ENCODE peak calls at places on chromosomes 13 and 19, in eight cellular contexts. One of them, this sample, is unnamed.

GRCh38 chr13:33264620-33264978 is 21.0 kb downstream of the STARD13 start:
- DNase-seq in CD4-positive, CD25-positive, alpha-beta regulatory T cell: no peak
- DNase-seq in suprapubic skin: no peak
- DNase-seq in PC-3: no peak
- DNase-seq in neural progenitor cell: no peak
- DNase-seq in heart right ventricle: no peak
- DNase-seq in A673: no peak
- DNase-seq in cardiac muscle cell: no peak
- DNase-seq in this sample: no peak

GRCh38 chr13:59447846-59448620 is 715.7 kb downstream of the DIAPH3 start:
- DNase-seq in CD4-positive, CD25-positive, alpha-beta regulatory T cell: no peak
- DNase-seq in suprapubic skin: no peak
- DNase-seq in PC-3: no peak
- DNase-seq in neural progenitor cell: peak
- DNase-seq in heart right ventricle: no peak
- DNase-seq in A673: no peak
- DNase-seq in cardiac muscle cell: peak
- DNase-seq in this sample: no peak

GRCh38 chr19:51398096-51398704 is 7.8 kb upstream of the C19orf84 start:
- DNase-seq in CD4-positive, CD25-positive, alpha-beta regulatory T cell: peak
- DNase-seq in suprapubic skin: no peak
- DNase-seq in PC-3: peak
- DNase-seq in neural progenitor cell: peak
- DNase-seq in heart right ventricle: no peak
- DNase-seq in A673: peak
- DNase-seq in cardiac muscle cell: peak
- DNase-seq in this sample: peak

GRCh38 chr13:26881154-26881553 is 120.6 kb upstream of the GPR12 start:
- DNase-seq in CD4-positive, CD25-positive, alpha-beta regulatory T cell: no peak
- DNase-seq in suprapubic skin: no peak
- DNase-seq in PC-3: peak
- DNase-seq in neural progenitor cell: no peak
- DNase-seq in heart right ventricle: no peak
- DNase-seq in A673: no peak
- DNase-seq in cardiac muscle cell: peak
- DNase-seq in this sample: no peak

GRCh38 chr13:22562116-22562515 is 618.7 kb upstream of the SGCG start:
- DNase-seq in CD4-positive, CD25-positive, alpha-beta regulatory T cell: no peak
- DNase-seq in suprapubic skin: no peak
- DNase-seq in PC-3: no peak
- DNase-seq in neural progenitor cell: no peak
- DNase-seq in heart right ventricle: no peak
- DNase-seq in A673: no peak
- DNase-seq in cardiac muscle cell: no peak
- DNase-seq in this sample: no peak

GRCh38 chr13:95404141-95404882 is 103.1 kb upstream of the ABCC4 start:
- DNase-seq in CD4-positive, CD25-positive, alpha-beta regulatory T cell: peak
- DNase-seq in suprapubic skin: peak
- DNase-seq in PC-3: peak
- DNase-seq in neural progenitor cell: peak
- DNase-seq in heart right ventricle: peak
- DNase-seq in A673: peak
- DNase-seq in cardiac muscle cell: peak
- DNase-seq in this sample: peak

GRCh38 chr13:44425041-44425814 is 51.6 kb downstream of the SERP2 start:
- DNase-seq in CD4-positive, CD25-positive, alpha-beta regulatory T cell: no peak
- DNase-seq in suprapubic skin: no peak
- DNase-seq in PC-3: no peak
- DNase-seq in neural progenitor cell: no peak
- DNase-seq in heart right ventricle: no peak
- DNase-seq in A673: no peak
- DNase-seq in cardiac muscle cell: no peak
- DNase-seq in this sample: no peak

GRCh38 chr13:111963031-111963430 is 103.9 kb upstream of the SOX1 start:
- DNase-seq in CD4-positive, CD25-positive, alpha-beta regulatory T cell: no peak
- DNase-seq in suprapubic skin: no peak
- DNase-seq in PC-3: no peak
- DNase-seq in neural progenitor cell: no peak
- DNase-seq in heart right ventricle: no peak
- DNase-seq in A673: no peak
- DNase-seq in cardiac muscle cell: no peak
- DNase-seq in this sample: no peak

GRCh38 chr19:52110780-52111179 is 15.2 kb upstream of the ZNF841 start:
- DNase-seq in CD4-positive, CD25-positive, alpha-beta regulatory T cell: no peak
- DNase-seq in suprapubic skin: no peak
- DNase-seq in PC-3: no peak
- DNase-seq in neural progenitor cell: no peak
- DNase-seq in heart right ventricle: no peak
- DNase-seq in A673: no peak
- DNase-seq in cardiac muscle cell: no peak
- DNase-seq in this sample: no peak

GRCh38 chr19:30441011-30441410 is 68.8 kb downstream of the ZNF536 start:
- DNase-seq in CD4-positive, CD25-positive, alpha-beta regulatory T cell: no peak
- DNase-seq in suprapubic skin: no peak
- DNase-seq in PC-3: no peak
- DNase-seq in neural progenitor cell: no peak
- DNase-seq in heart right ventricle: no peak
- DNase-seq in A673: no peak
- DNase-seq in cardiac muscle cell: no peak
- DNase-seq in this sample: no peak

GRCh38 chr19:17947815-17948473 is 15.1 kb downstream of the CCDC124 start:
- DNase-seq in CD4-positive, CD25-positive, alpha-beta regulatory T cell: peak
- DNase-seq in suprapubic skin: peak
- DNase-seq in PC-3: peak
- DNase-seq in neural progenitor cell: peak
- DNase-seq in heart right ventricle: peak
- DNase-seq in A673: peak
- DNase-seq in cardiac muscle cell: peak
- DNase-seq in this sample: peak

GRCh38 chr13:27080018-27080948 is 91.3 kb downstream of the USP12 start:
- DNase-seq in CD4-positive, CD25-positive, alpha-beta regulatory T cell: no peak
- DNase-seq in suprapubic skin: no peak
- DNase-seq in PC-3: no peak
- DNase-seq in neural progenitor cell: no peak
- DNase-seq in heart right ventricle: no peak
- DNase-seq in A673: no peak
- DNase-seq in cardiac muscle cell: no peak
- DNase-seq in this sample: no peak

GRCh38 chr19:19997656-19998268 is 41.5 kb downstream of the ZNF682 start:
- DNase-seq in CD4-positive, CD25-positive, alpha-beta regulatory T cell: peak
- DNase-seq in suprapubic skin: no peak
- DNase-seq in PC-3: no peak
- DNase-seq in neural progenitor cell: peak
- DNase-seq in heart right ventricle: peak
- DNase-seq in A673: peak
- DNase-seq in cardiac muscle cell: no peak
- DNase-seq in this sample: no peak

GRCh38 chr13:30354481-30355404 is 47.4 kb upstream of the KATNAL1 start:
- DNase-seq in CD4-positive, CD25-positive, alpha-beta regulatory T cell: no peak
- DNase-seq in suprapubic skin: no peak
- DNase-seq in PC-3: no peak
- DNase-seq in neural progenitor cell: no peak
- DNase-seq in heart right ventricle: no peak
- DNase-seq in A673: no peak
- DNase-seq in cardiac muscle cell: no peak
- DNase-seq in this sample: peak

DNA sequence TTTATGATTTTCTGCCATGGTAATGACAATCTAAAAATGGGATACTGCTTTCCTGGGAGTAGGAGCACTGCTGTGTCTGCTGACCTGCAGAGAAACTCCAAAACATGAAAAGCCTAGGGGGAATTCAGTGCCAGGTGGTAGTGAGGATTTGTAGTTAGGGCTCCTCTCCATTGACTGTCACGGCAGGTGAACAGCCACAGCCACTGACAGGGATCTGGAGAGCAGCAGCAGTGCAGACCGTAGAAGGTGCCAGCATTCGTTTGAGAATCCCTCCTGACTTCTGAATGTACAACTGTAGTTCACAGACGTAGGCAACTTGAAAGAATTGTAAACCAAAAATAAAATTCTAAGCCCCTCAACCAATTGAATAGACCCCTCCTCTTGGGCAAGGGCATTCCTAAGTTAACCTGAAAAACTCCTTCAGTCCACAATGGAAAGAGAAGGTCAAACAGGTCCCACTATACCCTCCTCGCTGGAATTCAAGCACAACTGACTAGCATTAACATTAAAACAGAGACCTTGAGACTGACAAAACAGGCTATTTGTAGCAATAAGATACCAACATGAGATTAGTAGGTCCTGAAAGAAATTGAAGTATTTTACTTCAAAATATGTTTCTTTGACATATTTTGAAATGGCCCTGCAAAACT is 1328.8 kb downstream of the OLFM4 start:
- DNase-seq in CD4-positive, CD25-positive, alpha-beta regulatory T cell: no peak
- DNase-seq in suprapubic skin: no peak
- DNase-seq in PC-3: no peak
- DNase-seq in neural progenitor cell: peak
- DNase-seq in heart right ventricle: no peak
- DNase-seq in A673: no peak
- DNase-seq in cardiac muscle cell: no peak
- DNase-seq in this sample: no peak
- H3K27ac ChIP-seq in CD4-positive, CD25-positive, alpha-beta regulatory T cell: no peak
- H3K27ac ChIP-seq in suprapubic skin: no peak
- H3K27ac ChIP-seq in PC-3: no peak
- H3K27ac ChIP-seq in neural progenitor cell: peak
- H3K27ac ChIP-seq in heart right ventricle: no peak
- H3K27ac ChIP-seq in A673: no peak
- H3K27ac ChIP-seq in cardiac muscle cell: no peak
- H3K27ac ChIP-seq in this sample: no peak

DNA sequence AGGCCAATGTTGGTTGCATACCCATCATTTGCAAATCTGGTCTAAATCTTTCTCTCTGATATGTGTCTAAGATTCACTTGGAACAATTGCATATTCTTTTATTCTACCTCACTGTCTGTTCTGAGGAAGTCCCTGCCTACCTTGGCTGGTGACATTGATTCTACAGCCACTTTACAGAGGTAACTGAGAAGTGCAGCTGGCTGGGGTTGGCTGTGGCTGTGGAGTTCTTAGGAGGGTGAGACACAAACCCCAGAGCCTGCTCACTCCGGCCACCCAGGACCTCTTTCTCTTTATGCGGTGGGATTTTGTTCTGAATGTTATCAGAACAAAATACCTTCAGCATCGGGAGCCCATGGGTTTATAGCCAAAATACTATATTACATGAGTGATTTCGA is 54.5 kb upstream of the IRS2 start:
- DNase-seq in CD4-positive, CD25-positive, alpha-beta regulatory T cell: no peak
- DNase-seq in suprapubic skin: no peak
- DNase-seq in PC-3: no peak
- DNase-seq in neural progenitor cell: no peak
- DNase-seq in heart right ventricle: no peak
- DNase-seq in A673: no peak
- DNase-seq in cardiac muscle cell: no peak
- DNase-seq in this sample: no peak
- H3K27ac ChIP-seq in CD4-positive, CD25-positive, alpha-beta regulatory T cell: no peak
- H3K27ac ChIP-seq in suprapubic skin: no peak
- H3K27ac ChIP-seq in PC-3: peak
- H3K27ac ChIP-seq in neural progenitor cell: no peak
- H3K27ac ChIP-seq in heart right ventricle: no peak
- H3K27ac ChIP-seq in A673: no peak
- H3K27ac ChIP-seq in cardiac muscle cell: no peak
- H3K27ac ChIP-seq in this sample: no peak

DNA sequence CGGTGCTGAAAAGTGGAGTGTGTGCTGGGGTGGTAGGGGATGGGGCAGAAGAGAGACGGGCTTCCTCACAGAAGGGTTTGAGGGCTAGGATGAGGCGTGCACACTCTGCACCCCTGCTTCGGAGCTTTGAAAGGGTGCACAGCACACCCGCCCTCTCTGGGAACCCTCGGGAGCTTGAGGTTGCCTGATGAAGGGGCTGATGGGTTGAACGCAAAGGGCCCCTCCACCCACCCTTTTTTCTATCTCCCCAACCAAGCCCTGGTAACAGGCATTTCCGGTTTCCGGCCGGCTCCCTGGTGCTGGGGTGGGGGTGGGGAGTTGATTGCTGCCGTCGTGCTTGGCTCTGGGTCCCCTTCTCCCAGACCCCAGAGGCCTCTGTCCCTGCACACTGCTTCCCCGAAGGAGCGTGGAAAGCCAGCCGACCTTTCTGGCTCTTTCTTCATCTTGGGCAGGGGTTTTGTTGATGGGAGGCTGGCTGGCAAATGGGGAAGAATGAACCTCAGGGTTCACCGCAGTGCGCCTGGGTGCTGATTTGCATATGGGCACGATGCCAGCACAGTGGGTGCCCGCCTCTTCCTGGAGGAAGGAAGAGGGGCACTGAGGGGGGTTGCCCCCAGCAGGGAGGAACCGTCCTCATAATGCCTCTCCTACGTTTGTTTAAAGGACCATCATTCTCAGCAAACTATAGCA is 29.0 kb downstream of the VAV1 start:
- DNase-seq in CD4-positive, CD25-positive, alpha-beta regulatory T cell: peak
- DNase-seq in suprapubic skin: peak
- DNase-seq in PC-3: peak
- DNase-seq in neural progenitor cell: no peak
- DNase-seq in heart right ventricle: peak
- DNase-seq in A673: peak
- DNase-seq in cardiac muscle cell: peak
- DNase-seq in this sample: no peak
- H3K27ac ChIP-seq in CD4-positive, CD25-positive, alpha-beta regulatory T cell: peak
- H3K27ac ChIP-seq in suprapubic skin: peak
- H3K27ac ChIP-seq in PC-3: peak
- H3K27ac ChIP-seq in neural progenitor cell: no peak
- H3K27ac ChIP-seq in heart right ventricle: no peak
- H3K27ac ChIP-seq in A673: peak
- H3K27ac ChIP-seq in cardiac muscle cell: no peak
- H3K27ac ChIP-seq in this sample: no peak

DNA sequence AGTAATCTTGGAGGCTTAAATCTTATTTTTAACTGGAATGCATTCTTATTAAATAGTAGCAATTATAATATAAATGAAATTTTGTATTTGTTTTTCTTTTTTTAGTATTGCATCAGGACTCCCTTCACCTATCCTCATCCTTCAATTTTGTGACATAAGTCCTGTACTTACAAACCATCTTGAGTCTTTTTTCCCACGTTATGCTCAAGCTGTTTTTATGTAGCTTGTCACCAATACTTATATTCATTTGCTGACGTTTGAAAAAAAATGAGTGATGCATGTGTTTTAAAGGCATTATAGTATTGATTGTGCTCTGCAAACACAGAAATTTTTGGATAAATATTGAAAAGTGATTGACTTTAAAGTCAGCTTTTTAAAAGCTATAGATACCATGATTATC is 888 bp downstream of the GPR18 start:
- DNase-seq in CD4-positive, CD25-positive, alpha-beta regulatory T cell: no peak
- DNase-seq in suprapubic skin: no peak
- DNase-seq in PC-3: no peak
- DNase-seq in neural progenitor cell: no peak
- DNase-seq in heart right ventricle: no peak
- DNase-seq in A673: no peak
- DNase-seq in cardiac muscle cell: no peak
- DNase-seq in this sample: no peak
- H3K27ac ChIP-seq in CD4-positive, CD25-positive, alpha-beta regulatory T cell: peak
- H3K27ac ChIP-seq in suprapubic skin: no peak
- H3K27ac ChIP-seq in PC-3: no peak
- H3K27ac ChIP-seq in neural progenitor cell: no peak
- H3K27ac ChIP-seq in heart right ventricle: peak
- H3K27ac ChIP-seq in A673: no peak
- H3K27ac ChIP-seq in cardiac muscle cell: no peak
- H3K27ac ChIP-seq in this sample: no peak

GRCh38 chr13:43127103-43127817 is 103.9 kb downstream of the DNAJC15 start:
- DNase-seq in CD4-positive, CD25-positive, alpha-beta regulatory T cell: no peak
- DNase-seq in suprapubic skin: no peak
- DNase-seq in PC-3: no peak
- DNase-seq in neural progenitor cell: peak
- DNase-seq in heart right ventricle: peak
- DNase-seq in A673: no peak
- DNase-seq in cardiac muscle cell: peak
- DNase-seq in this sample: no peak
- H3K27ac ChIP-seq in CD4-positive, CD25-positive, alpha-beta regulatory T cell: no peak
- H3K27ac ChIP-seq in suprapubic skin: no peak
- H3K27ac ChIP-seq in PC-3: no peak
- H3K27ac ChIP-seq in neural progenitor cell: no peak
- H3K27ac ChIP-seq in heart right ventricle: peak
- H3K27ac ChIP-seq in A673: no peak
- H3K27ac ChIP-seq in cardiac muscle cell: peak
- H3K27ac ChIP-seq in this sample: no peak